ENCODE peak calls at places on chromosomes 6 and 20, in eight cellular contexts. W is fibroblast of lung; V is GM23248; G is A673; F is neural progenitor cell; R is Panc1; Z is left ventricle myocardium inferior; J is CD4-positive, CD25-positive, alpha-beta regulatory T cell. M is an unnamed sample.

GRCh38 chr20:20551409-20551808 is 161.0 kb downstream of the RALGAPA2 start:
- DNase-seq in R (no peak), V (no peak), F (no peak), J (no peak), G (no peak), W (no peak), Z (no peak), M (no peak)

GRCh38 chr6:16737389-16737788 is 23.9 kb downstream of the ATXN1 start:
- DNase-seq in W (peak; percentile 55), F (no peak), V (peak; percentile 77), Z (no peak), J (no peak), G (peak; percentile 93), R (no peak), M (no peak)

GRCh38 chr6:114558153-114558552 is 215.3 kb upstream of the HS3ST5 start:
- DNase-seq in W (no peak), Z (no peak), V (no peak), R (no peak), F (no peak), J (no peak), G (no peak), M (no peak)

GRCh38 chr6:155448823-155449789 is 6.5 kb downstream of the NOX3 start:
- DNase-seq in F (no peak), R (no peak), W (no peak), V (no peak), Z (no peak), J (no peak), G (peak; percentile 21), M (no peak)

GRCh38 chr6:68559052-68559451 is 76.0 kb upstream of the ADGRB3 start:
- DNase-seq in W (peak; percentile 77), Z (no peak), G (peak; percentile 79), R (no peak), F (no peak), V (no peak), J (no peak), M (peak; percentile 78)

GRCh38 chr6:558089-558488 is 98.8 kb downstream of the HUS1B start:
- DNase-seq in V (peak; percentile 32), F (no peak), W (peak; percentile 23), Z (no peak), G (no peak), R (no peak), J (peak; percentile 8), M (peak; percentile 0)

GRCh38 chr6:48109902-48110301 is 1.1 kb downstream of the PTCHD4 start:
- DNase-seq in G (no peak), R (no peak), W (peak; percentile 26), V (peak; percentile 14), F (no peak), Z (no peak), J (no peak), M (no peak)

GRCh38 chr6:71482742-71483141 is 194.1 kb downstream of the OGFRL1 start:
- DNase-seq in V (peak; percentile 43), W (peak; percentile 53), R (no peak), Z (no peak), G (peak; percentile 20), F (no peak), J (no peak), M (no peak)

GRCh38 chr6:123393333-123393732 is 243.4 kb downstream of the TRDN start:
- DNase-seq in J (no peak), V (peak; percentile 35), F (no peak), Z (no peak), R (no peak), W (peak; percentile 12), G (peak; percentile 78), M (no peak)

GRCh38 chr20:3701061-3701998 is 11.1 kb downstream of the SIGLEC1 start:
- DNase-seq in W (no peak), G (no peak), V (no peak), R (no peak), Z (no peak), F (no peak), J (no peak), M (no peak)

GRCh38 chr20:1579488-1579887 is 22.0 kb upstream of the SIRPD start:
- DNase-seq in J (no peak), V (no peak), W (no peak), F (no peak), G (no peak), R (no peak), Z (no peak), M (no peak)

DNA sequence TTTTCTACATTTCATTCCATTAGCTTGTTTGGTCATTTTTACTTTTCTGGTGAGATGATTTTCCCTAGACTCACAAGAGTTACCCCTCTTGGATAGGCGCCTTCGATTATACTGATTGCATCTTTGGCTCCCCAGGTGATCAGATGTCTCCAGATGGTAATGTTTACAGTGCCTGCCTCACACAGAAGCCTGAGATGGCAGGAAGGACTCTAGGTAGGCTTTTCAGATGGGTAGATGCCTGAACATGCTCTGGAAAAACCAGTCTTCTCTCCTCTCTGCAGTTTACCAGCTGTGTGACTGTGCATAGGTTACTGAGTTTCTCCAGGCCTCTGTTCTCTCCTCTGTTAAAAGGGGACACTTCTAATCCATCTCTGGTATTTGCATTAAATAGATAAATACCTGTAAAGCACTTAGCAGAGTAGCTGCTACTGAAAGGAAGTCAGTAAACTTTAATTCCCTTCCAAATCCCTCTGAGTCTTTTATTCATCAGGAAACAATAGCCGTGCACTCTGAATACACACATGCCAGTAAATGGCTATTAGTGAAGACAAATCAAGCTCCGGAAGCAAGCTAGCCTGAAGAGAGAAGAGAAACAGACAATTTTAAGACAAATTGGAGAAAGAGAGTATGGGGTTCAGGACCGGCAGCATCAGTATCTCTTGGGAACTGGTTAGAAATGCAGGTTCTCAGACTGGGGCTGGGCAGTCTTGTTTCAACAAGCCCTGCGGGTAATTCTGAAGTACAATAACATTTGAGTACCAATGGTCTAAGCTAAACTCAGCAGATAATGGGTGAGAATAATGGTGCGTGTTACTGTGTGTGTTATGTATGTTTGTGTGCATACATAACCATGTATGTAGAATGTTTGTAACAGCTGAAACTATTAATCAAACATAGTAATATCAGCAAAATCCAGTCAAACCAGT is 139.4 kb downstream of the UST start:
- DNase-seq in F (peak; percentile 81), J (no peak), R (no peak), G (peak; percentile 50), Z (no peak), W (no peak), V (no peak), M (no peak)
- H3K4me3 ChIP-seq in F (peak overlapping the region; percentile 28), J (no peak overlapping the region), R (no peak overlapping the region), G (no peak overlapping the region), Z (no peak overlapping the region), W (no peak overlapping the region), V (no peak overlapping the region), M (no peak overlapping the region)

GRCh38 chr20:31693987-31694661 is 28.5 kb downstream of the BCL2L1 start:
- DNase-seq in W (no peak), J (no peak), Z (no peak), G (peak; percentile 49), R (no peak), F (peak; percentile 56), V (no peak), M (peak; percentile 90)

GRCh38 chr20:31694842-31695593 is 27.6 kb downstream of the BCL2L1 start:
- DNase-seq in J (no peak), G (no peak), F (no peak), W (no peak), V (no peak), R (no peak), Z (no peak), M (no peak)

GRCh38 chr20:31695849-31696804 is 26.5 kb downstream of the BCL2L1 start:
- DNase-seq in Z (no peak), J (no peak), F (no peak), R (peak; percentile 100), W (peak; percentile 69), V (peak; percentile 76), G (no peak), M (no peak)

GRCh38 chr20:31691646-31692275 is 30.9 kb downstream of the BCL2L1 start:
- DNase-seq in Z (no peak), G (peak; percentile 80), V (peak; percentile 59), R (no peak), F (no peak), J (no peak), W (no peak), M (peak; percentile 63)

DNA sequence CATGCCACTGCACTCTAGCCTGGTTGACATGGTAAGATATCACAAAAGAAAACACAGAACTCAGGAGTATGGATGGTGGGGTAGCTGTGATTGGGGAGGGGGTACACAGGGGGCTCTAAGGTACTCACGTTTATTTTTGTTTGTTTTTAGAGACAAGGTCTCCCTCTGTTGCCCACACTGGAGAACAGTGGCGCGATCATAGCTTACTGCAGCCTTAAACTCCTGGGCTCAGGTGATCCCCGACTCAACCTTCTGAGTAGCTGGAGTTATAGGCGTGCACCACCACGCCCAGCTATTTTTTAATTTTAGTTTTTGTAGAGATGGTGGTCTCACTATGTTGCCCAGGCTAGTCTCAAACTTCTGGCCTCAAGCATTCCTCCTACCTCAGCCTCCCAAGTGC is 29.3 kb downstream of the BCL2L1 start:
- DNase-seq in G (no peak), W (no peak), J (no peak), F (no peak), V (no peak), Z (no peak), R (no peak), M (no peak)
- H3K4me1 ChIP-seq in G (peaks cover 47% of the 10 kb centered on the region), W (peaks cover 13% of the 10 kb centered on the region), J (peaks cover 32% of the 10 kb centered on the region), F (peaks cover 17% of the 10 kb centered on the region), V (peaks cover 51% of the 10 kb centered on the region), Z (peaks cover 93% of the 10 kb centered on the region), R (peaks cover 37% of the 10 kb centered on the region), M (peaks cover 53% of the 10 kb centered on the region)

GRCh38 chr6:149941583-149942460 is at the start of gene ULBP2:
- DNase-seq in R (no peak), V (peak; percentile 99), Z (peak; percentile 85), F (peak; percentile 83), W (peak; percentile 91), J (peak; percentile 83), G (peak; percentile 94), M (peak; percentile 90)

GRCh38 chr6:149940673-149940984 is 1.2 kb upstream of the ULBP2 start:
- DNase-seq in G (no peak), W (no peak), V (no peak), R (no peak), J (no peak), F (no peak), Z (no peak), M (no peak)

GRCh38 chr6:149938571-149939462 is 3.0 kb upstream of the ULBP2 start:
- DNase-seq in Z (no peak), W (no peak), J (peak; percentile 52), R (no peak), F (no peak), V (peak; percentile 60), G (no peak), M (no peak)

GRCh38 chr6:149939909-149940672 is 1.7 kb upstream of the ULBP2 start:
- DNase-seq in J (no peak), Z (no peak), V (no peak), W (no peak), F (no peak), G (no peak), R (no peak), M (no peak)

DNA sequence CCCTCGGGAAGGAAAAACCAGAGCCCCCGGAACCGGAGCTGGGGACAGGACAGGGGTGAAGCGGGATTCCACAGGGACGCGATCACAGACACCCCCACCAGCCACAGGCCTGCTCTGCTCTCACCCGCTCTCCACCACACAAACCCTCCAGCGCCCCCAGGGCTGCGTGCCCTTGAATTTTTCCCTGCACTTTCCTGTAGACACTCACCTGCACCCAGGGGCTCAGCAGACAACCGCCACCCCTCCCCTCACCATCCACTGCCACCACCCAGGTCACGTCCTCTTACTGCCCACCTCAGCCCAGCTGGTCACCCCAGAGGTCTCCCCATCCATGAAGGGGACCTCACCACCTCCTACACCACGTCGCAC is 631 bp downstream of the ULBP2 start:
- DNase-seq in J (no peak), R (no peak), G (no peak), V (peak; percentile 41), F (no peak), W (no peak), Z (no peak), M (no peak)
- H3K27me3 ChIP-seq in J (peaks cover 23% of the 10 kb centered on the region), R (peaks cover 7% of the 10 kb centered on the region), G (peaks cover 19% of the 10 kb centered on the region), V (no peaks in the 10 kb centered on the region), F (peaks cover 92% of the 10 kb centered on the region), W (peaks cover 13% of the 10 kb centered on the region), Z (peaks cover 48% of the 10 kb centered on the region), M (peaks cover 23% of the 10 kb centered on the region)

GRCh38 chr6:157764346-157765068 is 58.5 kb upstream of the SNX9 start:
- DNase-seq in G (peak; percentile 78), F (peak; percentile 15), J (peak; percentile 90), W (peak; percentile 99), V (peak; percentile 100), Z (peak; percentile 64), R (peak; percentile 98), M (peak; percentile 61)
- H3K4me3 ChIP-seq in G (no peak overlapping the region), F (no peak overlapping the region), J (peak overlapping the region; percentile 81), W (no peak overlapping the region), V (peak overlapping the region; percentile 37), Z (no peak overlapping the region), R (peak overlapping the region; percentile 31), M (peak overlapping the region; percentile 20)